ENCODE peak calls at places on chromosomes 6 and 20, in eight cellular contexts. W, H, L, B, V, E, Q and G are unnamed samples.

GRCh38 chr20:25508083-25508770 is 77.1 kb downstream of the NINL start:
- DNase-seq in B (no peak), L (peak), E (no peak), H (peak), W (no peak), Q (no peak), V (no peak), G (no peak)

GRCh38 chr20:38032585-38033329 is 499 bp downstream of the TTI1 start:
- DNase-seq in V (peak), B (no peak), L (no peak), Q (no peak), W (no peak), E (no peak), H (no peak), G (no peak)

GRCh38 chr20:24060851-24061590 is 72.4 kb upstream of the GGTLC1 start:
- DNase-seq in E (no peak), B (no peak), H (no peak), W (no peak), V (no peak), Q (no peak), L (no peak), G (no peak)

GRCh38 chr6:112780498-112781096 is 433.5 kb downstream of the RFPL4B start:
- DNase-seq in Q (peak), E (no peak), V (peak), L (peak), W (no peak), B (peak), H (peak), G (peak)

GRCh38 chr20:57134804-57135203 is 131.6 kb downstream of the BMP7 start:
- DNase-seq in W (no peak), H (no peak), L (no peak), B (no peak), E (no peak), V (no peak), Q (no peak), G (no peak)

GRCh38 chr6:33208089-33208967 is at the start of gene RING1:
- DNase-seq in Q (peak), E (peak), B (peak), V (peak), L (peak), H (peak), W (peak), G (peak)

GRCh38 chr20:49381558-49382493 is 100.6 kb downstream of the KCNB1 start:
- DNase-seq in E (peak), L (peak), H (peak), V (peak), W (peak), B (peak), Q (no peak), G (peak)

GRCh38 chr6:138250513-138251247 is 32.4 kb upstream of the PBOV1 start:
- DNase-seq in B (no peak), H (peak), W (no peak), E (no peak), V (no peak), L (peak), Q (no peak), G (peak)

GRCh38 chr20:3922983-3923339 is 33.8 kb downstream of the PANK2 start:
- DNase-seq in H (no peak), Q (no peak), W (no peak), B (no peak), E (no peak), V (no peak), L (no peak), G (no peak)

GRCh38 chr6:125968493-125968892 is 11.9 kb downstream of the HINT3 start:
- DNase-seq in Q (no peak), L (no peak), H (no peak), E (no peak), V (no peak), B (no peak), W (no peak), G (no peak)

GRCh38 chr6:107576852-107577251 is 86.9 kb downstream of the SOBP start:
- DNase-seq in W (no peak), V (no peak), B (no peak), Q (no peak), L (peak), H (peak), E (no peak), G (no peak)

GRCh38 chr20:53679597-53680309 is 86.1 kb upstream of the ZNF217 start:
- DNase-seq in Q (no peak), W (no peak), H (no peak), L (no peak), E (no peak), V (no peak), B (no peak), G (no peak)

GRCh38 chr20:46400828-46401477 is 5.5 kb downstream of the ELMO2 start:
- DNase-seq in W (no peak), E (no peak), V (no peak), Q (peak), B (no peak), L (peak), H (peak), G (no peak)

GRCh38 chr6:4258733-4259132 is 123.4 kb upstream of the ECI2 start:
- DNase-seq in H (no peak), W (no peak), L (no peak), Q (no peak), B (no peak), V (no peak), E (no peak), G (no peak)

GRCh38 chr6:100461273-100461919 is 3.3 kb downstream of the SIM1 start:
- DNase-seq in Q (no peak), H (no peak), B (no peak), L (peak), W (no peak), E (no peak), V (peak), G (no peak)

GRCh38 chr6:113600556-113601339 is 256.4 kb upstream of the MARCKS start:
- DNase-seq in H (no peak), E (no peak), W (no peak), Q (no peak), V (no peak), L (no peak), B (no peak), G (no peak)

GRCh38 chr6:157804448-157805327 is 18.4 kb upstream of the SNX9 start:
- DNase-seq in W (no peak), E (no peak), H (peak), Q (no peak), L (peak), V (no peak), B (no peak), G (no peak)

GRCh38 chr6:72246926-72247325 is 360.6 kb downstream of the RIMS1 start:
- DNase-seq in H (peak), Q (no peak), B (no peak), L (no peak), E (no peak), V (no peak), W (no peak), G (no peak)

GRCh38 chr6:72248621-72249020 is 362.3 kb downstream of the RIMS1 start:
- DNase-seq in V (no peak), H (peak), Q (no peak), L (no peak), B (no peak), W (no peak), E (no peak), G (no peak)

GRCh38 chr6:72245565-72245964 is 359.2 kb downstream of the RIMS1 start:
- DNase-seq in V (no peak), Q (no peak), H (peak), W (no peak), E (no peak), L (no peak), B (no peak), G (no peak)

GRCh38 chr6:72250664-72251063 is 364.3 kb downstream of the RIMS1 start:
- DNase-seq in L (peak), H (peak), W (no peak), Q (no peak), V (no peak), E (no peak), B (no peak), G (no peak)
- TF ChIP-seq CTCF in L (no peak), H (peak), W (no peak), Q (no peak), V (no peak), E (no peak), B (no peak), G (peak)

DNA sequence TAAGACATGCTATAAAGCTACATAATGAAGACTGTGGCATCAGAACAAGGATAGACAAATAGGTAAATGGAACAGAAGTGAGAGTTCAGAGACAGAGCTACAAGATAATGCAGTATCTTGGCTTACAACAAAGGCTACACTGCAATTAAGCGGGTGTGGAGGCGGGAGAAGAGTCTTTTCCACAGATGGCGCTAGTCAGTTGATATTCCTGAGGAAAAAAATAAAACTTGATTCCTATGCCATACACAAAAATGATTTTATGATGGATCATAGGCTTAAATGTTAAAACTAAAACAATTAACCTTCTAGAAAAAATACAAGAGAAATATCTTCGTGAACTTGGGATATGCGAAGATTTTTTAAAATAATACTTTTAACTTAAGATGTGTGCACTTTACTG is 31.0 kb downstream of the RIN2 start:
- DNase-seq in H (no peak), W (no peak), Q (no peak), L (no peak), E (no peak), V (no peak), B (no peak), G (no peak)
- TF ChIP-seq CTCF in H (no peak), W (no peak), Q (no peak), L (no peak), E (no peak), V (no peak), B (no peak), G (no peak)

GRCh38 chr6:35402136-35402855 is 49.8 kb upstream of the FANCE start:
- DNase-seq in W (peak), L (no peak), V (no peak), B (no peak), Q (no peak), H (no peak), E (no peak), G (no peak)
- TF ChIP-seq CTCF in W (no peak), L (no peak), V (no peak), B (no peak), Q (no peak), H (no peak), E (no peak), G (no peak)

DNA sequence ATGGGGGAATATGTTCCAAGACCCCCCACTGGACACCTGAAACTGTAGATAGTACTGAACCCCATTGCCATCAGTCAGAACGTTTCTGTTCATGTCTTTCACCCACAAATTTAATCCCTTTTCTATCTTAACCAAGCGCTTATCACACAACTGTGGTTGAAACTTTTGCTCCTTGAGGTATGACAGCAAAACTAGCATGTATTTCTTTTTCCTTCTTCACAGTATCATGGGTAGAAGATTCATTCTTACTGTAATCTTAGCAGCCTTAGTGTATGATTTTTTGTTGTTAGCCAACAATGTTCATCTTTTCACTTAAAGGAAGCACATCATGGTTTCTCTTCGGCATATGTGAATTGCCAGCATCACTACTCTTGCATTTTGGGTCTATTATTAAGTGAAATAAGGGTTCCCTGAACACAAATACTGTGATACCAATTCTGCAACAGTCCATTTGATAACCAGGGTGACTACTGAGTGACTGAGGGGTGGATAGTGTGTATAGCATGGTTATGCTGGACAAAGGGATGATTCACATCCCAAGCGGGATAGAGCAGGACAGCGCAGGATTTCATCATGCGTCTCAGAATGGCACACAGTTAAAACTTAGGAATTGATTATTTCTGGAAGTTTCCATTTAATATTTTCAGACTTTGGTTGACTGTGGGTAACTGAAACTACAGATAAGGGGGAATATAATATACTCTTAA is 41.8 kb downstream of the KCNS1 start:
- DNase-seq in L (peak), E (no peak), H (peak), V (no peak), W (no peak), Q (no peak), B (no peak), G (no peak)
- TF ChIP-seq CTCF in L (no peak), E (no peak), H (no peak), V (no peak), W (no peak), Q (no peak), B (no peak), G (no peak)